ENCODE peak calls at places on chromosome 15, in four cellular contexts. T is A549, K is GM12864, O is GM13977. J is an unnamed sample.

GRCh38 chr15:44788748-44789147 is 52.4 kb downstream of the TRIM69 start:
- DNase-seq in K (no peak), T (no peak), O (no peak), J (no peak)

GRCh38 chr15:100175406-100176114 is 166.2 kb downstream of the ADAMTS17 start:
- DNase-seq in K (no peak), T (no peak), O (no peak), J (no peak)

GRCh38 chr15:58934114-58934447 is 602 bp upstream of the SLTM start:
- DNase-seq in O (no peak), T (no peak), K (no peak), J (no peak)

GRCh38 chr15:29124581-29125381 is 144.8 kb downstream of the NSMCE3 start:
- DNase-seq in T (no peak), O (no peak), K (no peak), J (no peak)

GRCh38 chr15:58864602-58865419 is 68.7 kb downstream of the SLTM start:
- DNase-seq in T (no peak), O (peak), K (no peak), J (peak)

GRCh38 chr15:89429023-89429422 is 67.4 kb downstream of the RHCG start:
- DNase-seq in T (no peak), O (no peak), K (no peak), J (no peak)

GRCh38 chr15:45664451-45664850 is 29.6 kb downstream of the SQOR start:
- DNase-seq in O (no peak), T (no peak), K (no peak), J (no peak)

GRCh38 chr15:50879016-50879415 is 29.5 kb upstream of the AP4E1 start:
- DNase-seq in K (peak), T (no peak), O (no peak), J (no peak)

GRCh38 chr15:25910832-25911231 is 47.7 kb upstream of the ATP10A start:
- DNase-seq in T (no peak), K (no peak), O (no peak), J (no peak)

GRCh38 chr15:29127506-29128430 is 141.9 kb downstream of the NSMCE3 start:
- DNase-seq in O (no peak), T (no peak), K (no peak), J (no peak)

GRCh38 chr15:43287254-43287653 is 20.5 kb upstream of the TGM5 start:
- DNase-seq in K (no peak), T (no peak), O (no peak), J (no peak)

GRCh38 chr15:66080791-66081475 is 172.6 kb downstream of the MEGF11 start:
- DNase-seq in O (no peak), T (peak), K (no peak), J (no peak)
- TF ChIP-seq CTCF in O (peak), T (peak), K (peak), J (no peak)

GRCh38 chr15:51908312-51908711 is 63.3 kb downstream of the LEO1 start:
- DNase-seq in T (no peak), K (no peak), O (no peak), J (no peak)

GRCh38 chr15:51904931-51905330 is 66.6 kb downstream of the LEO1 start:
- DNase-seq in K (no peak), T (no peak), O (no peak), J (no peak)

GRCh38 chr15:51912528-51912927 is 59.0 kb downstream of the LEO1 start:
- DNase-seq in T (no peak), O (no peak), K (no peak), J (no peak)

GRCh38 chr15:51909591-51909990 is 62.0 kb downstream of the LEO1 start:
- DNase-seq in O (no peak), K (no peak), T (no peak), J (no peak)

GRCh38 chr15:51907136-51907862 is 64.3 kb downstream of the LEO1 start:
- DNase-seq in O (no peak), T (peak), K (no peak), J (no peak)
- TF ChIP-seq CTCF in O (no peak), T (peak), K (no peak), J (no peak)

DNA sequence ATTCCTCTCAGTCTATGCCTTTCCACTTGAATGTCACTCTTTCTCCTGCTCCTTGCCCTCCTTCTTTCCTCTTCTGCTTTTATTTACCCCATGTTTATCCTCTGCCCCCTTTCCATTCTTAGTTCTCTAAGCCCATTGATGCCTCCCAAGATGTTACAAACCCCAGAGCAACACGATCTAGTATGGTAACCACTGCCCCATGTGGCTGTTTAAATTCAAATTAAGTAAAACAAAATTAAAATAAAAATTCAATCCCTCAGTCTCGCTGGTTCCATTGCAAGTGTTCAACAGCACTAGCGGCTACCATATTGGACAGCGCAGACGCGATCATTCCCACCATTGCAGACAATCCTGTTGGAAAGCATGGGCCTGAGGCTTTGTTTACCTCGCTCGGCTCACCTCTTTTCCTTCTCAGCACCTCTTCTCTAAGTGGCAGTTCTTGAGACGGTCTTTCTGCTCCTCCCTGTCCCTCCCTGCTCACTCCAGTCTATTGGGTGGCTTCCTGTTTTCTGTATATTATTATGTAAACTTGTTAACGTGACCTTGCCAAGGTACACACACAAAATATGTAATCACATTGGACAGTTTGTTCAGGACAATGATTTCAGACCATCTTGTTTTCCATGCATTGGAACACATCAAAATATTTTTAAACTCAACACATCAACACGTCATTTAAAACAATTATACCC is 21.8 kb upstream of the CA12 start:
- DNase-seq in O (no peak), K (no peak), T (no peak), J (no peak)
- TF ChIP-seq CTCF in O (no peak), K (peak), T (no peak), J (no peak)

GRCh38 chr15:56286213-56286612 is 42.5 kb upstream of the RFX7 start:
- DNase-seq in T (no peak), O (no peak), K (no peak), J (no peak)
- TF ChIP-seq CTCF in T (peak), O (peak), K (peak), J (no peak)

J was measured in GM13976.